ENCODE peak calls at places on chromosome 19, in seven cellular contexts. E, G, F, B, A, M and K are unnamed samples.

GRCh38 chr19:17357724-17358123 is 19.4 kb downstream of the PLVAP start:
- DNase-seq in E (no peak), G (no peak), F (no peak), B (no peak), A (no peak), M (no peak), K (no peak)

GRCh38 chr19:17215125-17215971 is at the start of gene USE1:
- DNase-seq in E (peak; percentile 76), G (peak; percentile 93), F (peak; percentile 93), B (peak; percentile 93), A (peak; percentile 92), M (peak; percentile 93), K (peak; percentile 91)

GRCh38 chr19:55041244-55041626 is 3.2 kb upstream of the GP6 start:
- DNase-seq in E (no peak), G (no peak), F (no peak), B (no peak), A (no peak), M (no peak), K (no peak)

GRCh38 chr19:17751912-17752273 is 616 bp downstream of the FCHO1 start:
- DNase-seq in E (no peak), G (no peak), F (no peak), B (no peak), A (no peak), M (no peak), K (no peak)

GRCh38 chr19:45154064-45154827 is 6.5 kb downstream of the NKPD1 start:
- DNase-seq in E (no peak), G (no peak), F (no peak), B (no peak), A (no peak), M (no peak), K (no peak)

GRCh38 chr19:52541608-52542007 is 14.1 kb downstream of the ZNF808 start:
- DNase-seq in E (no peak), G (no peak), F (no peak), B (no peak), A (no peak), M (no peak), K (no peak)

GRCh38 chr19:27679399-27679798 is 1533.6 kb downstream of the UQCRFS1 start:
- DNase-seq in E (no peak), G (no peak), F (no peak), B (no peak), A (no peak), M (no peak), K (no peak)

GRCh38 chr19:29843180-29844051 is 31.6 kb downstream of the CCNE1 start:
- DNase-seq in E (no peak), G (no peak), F (peak; percentile 25), B (no peak), A (no peak), M (peak; percentile 84), K (no peak)

GRCh38 chr19:46361915-46362314 is 15.0 kb downstream of the PPP5C start:
- DNase-seq in E (no peak), G (no peak), F (no peak), B (no peak), A (no peak), M (no peak), K (no peak)

GRCh38 chr19:29889702-29890101 is 52.3 kb upstream of the URI1 start:
- DNase-seq in E (no peak), G (no peak), F (no peak), B (no peak), A (no peak), M (no peak), K (no peak)

GRCh38 chr19:33831835-33832234 is 35.2 kb downstream of the KCTD15 start:
- DNase-seq in E (no peak), G (no peak), F (no peak), B (no peak), A (no peak), M (no peak), K (no peak)

GRCh38 chr19:3006075-3006767 is 22.9 kb downstream of the TLE2 start:
- DNase-seq in E (no peak), G (peak; percentile 37), F (peak; percentile 35), B (no peak), A (no peak), M (no peak), K (no peak)

GRCh38 chr19:42560731-42561130 is 32.5 kb upstream of the CEACAM1 start:
- DNase-seq in E (no peak), G (no peak), F (no peak), B (no peak), A (no peak), M (no peak), K (no peak)

GRCh38 chr19:27776020-27776419 is 1436.9 kb downstream of the UQCRFS1 start:
- DNase-seq in E (peak; percentile 50), G (no peak), F (no peak), B (no peak), A (no peak), M (no peak), K (no peak)

GRCh38 chr19:55094456-55095259 is 19.0 kb downstream of the EPS8L1 start:
- DNase-seq in E (no peak), G (no peak), F (no peak), B (no peak), A (no peak), M (peak; percentile 71), K (no peak)

GRCh38 chr19:55777528-55777927 is 8.6 kb downstream of the RFPL4AL1 start:
- DNase-seq in E (no peak), G (peak; percentile 23), F (peak; percentile 14), B (no peak), A (no peak), M (no peak), K (no peak)

GRCh38 chr19:33905473-33905936 is 108.8 kb downstream of the KCTD15 start:
- DNase-seq in E (no peak), G (peak; percentile 57), F (peak; percentile 14), B (no peak), A (no peak), M (peak; percentile 72), K (peak; percentile 16)

GRCh38 chr19:3161453-3161852 is 17.1 kb upstream of the S1PR4 start:
- DNase-seq in E (peak; percentile 34), G (no peak), F (no peak), B (no peak), A (no peak), M (no peak), K (no peak)

GRCh38 chr19:18418034-18418724 is 1.0 kb upstream of the SSBP4 start:
- DNase-seq in E (no peak), G (no peak), F (no peak), B (no peak), A (no peak), M (peak; percentile 89), K (no peak)

GRCh38 chr19:35509861-35510625 is 3.4 kb downstream of the DMKN start:
- DNase-seq in E (peak; percentile 99), G (peak; percentile 94), F (peak; percentile 86), B (peak; percentile 90), A (peak; percentile 82), M (peak; percentile 96), K (peak; percentile 84)

GRCh38 chr19:43809762-43810696 is 7.8 kb upstream of the LYPD5 start:
- DNase-seq in E (peak; percentile 46), G (no peak), F (no peak), B (no peak), A (no peak), M (no peak), K (peak; percentile 24)

GRCh38 chr19:46426506-46427162 is 2.1 kb downstream of the PNMA8C start:
- DNase-seq in E (peak; percentile 95), G (peak; percentile 90), F (peak; percentile 46), B (peak; percentile 55), A (no peak), M (peak; percentile 88), K (peak; percentile 51)

DNA sequence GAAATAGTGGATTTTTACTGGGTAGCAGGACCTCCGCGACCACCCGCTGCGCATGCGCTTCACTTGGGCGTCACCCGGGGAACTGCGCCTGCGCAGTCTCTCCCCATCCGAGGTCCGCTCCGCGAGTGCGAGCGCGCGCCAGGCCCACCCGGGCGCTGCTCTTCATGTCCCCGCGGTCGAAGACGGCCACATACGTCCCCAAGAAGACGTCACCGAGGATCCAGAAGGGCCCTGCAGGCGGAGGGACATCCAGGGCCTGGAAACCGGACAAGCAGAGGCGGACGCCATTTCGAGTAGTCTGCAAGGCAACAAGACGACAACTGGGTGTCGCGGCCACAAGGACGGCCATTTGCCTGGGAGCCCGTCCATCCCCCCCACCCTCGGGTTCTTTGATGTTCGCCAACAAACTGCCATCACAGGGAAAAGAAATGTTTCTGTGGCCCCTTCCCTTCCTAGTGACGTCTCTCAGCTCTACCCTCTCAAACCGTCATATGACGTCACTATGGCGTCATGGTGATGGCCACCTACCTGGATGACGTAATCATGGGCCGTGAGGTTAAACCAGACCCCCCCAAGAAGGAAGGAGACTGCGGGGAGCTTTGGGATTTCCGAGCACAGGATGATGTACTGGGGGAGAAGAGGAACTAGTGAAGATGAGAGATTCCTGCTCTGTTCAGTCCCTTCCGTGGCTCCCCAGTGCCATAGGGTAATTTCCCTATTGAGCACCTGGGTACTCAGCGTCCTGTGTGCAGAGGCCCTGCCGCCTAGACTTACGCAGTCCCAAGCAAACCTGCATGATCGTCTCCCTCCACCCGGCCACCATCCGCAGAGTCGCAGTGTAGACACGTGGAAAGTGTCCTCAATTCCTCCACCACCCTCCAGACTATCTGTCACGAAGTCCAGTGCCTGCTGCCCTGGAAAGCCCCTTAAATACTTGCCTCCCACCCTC is 6.7 kb downstream of the NAPSA start:
- DNase-seq in E (no peak), G (peak; percentile 80), F (peak; percentile 64), B (peak; percentile 58), A (peak; percentile 72), M (peak; percentile 92), K (no peak)
- TF ChIP-seq POLR2A in E (no peak), G (peak; percentile 69), F (peak; percentile 45), B (no peak), A (peak; percentile 30), M (peak; percentile 20), K (no peak)

GRCh38 chr19:6724631-6725185 is 4.3 kb upstream of the C3 start:
- DNase-seq in E (no peak), G (no peak), F (no peak), B (no peak), A (no peak), M (no peak), K (no peak)

GRCh38 chr19:6723108-6723618 is 2.7 kb upstream of the C3 start:
- DNase-seq in E (peak; percentile 31), G (peak; percentile 78), F (no peak), B (no peak), A (no peak), M (no peak), K (peak; percentile 57)

GRCh38 chr19:6728346-6728745 is 7.9 kb upstream of the C3 start:
- DNase-seq in E (no peak), G (no peak), F (no peak), B (no peak), A (peak; percentile 42), M (peak; percentile 80), K (no peak)

GRCh38 chr19:6723738-6724137 is 3.3 kb upstream of the C3 start:
- DNase-seq in E (no peak), G (no peak), F (no peak), B (no peak), A (peak; percentile 44), M (no peak), K (no peak)

GRCh38 chr19:6725513-6726231 is 5.2 kb upstream of the C3 start:
- DNase-seq in E (no peak), G (no peak), F (no peak), B (no peak), A (no peak), M (no peak), K (no peak)
- H3K4me1 ChIP-seq in E (peaks cover 58% of the 10 kb centered on the region), G (peaks cover 79% of the 10 kb centered on the region), F (no peaks in the 10 kb centered on the region), B (peaks cover 26% of the 10 kb centered on the region), A (no peaks in the 10 kb centered on the region), M (peaks cover 62% of the 10 kb centered on the region), K (no peaks in the 10 kb centered on the region)

GRCh38 chr19:47446534-47447469 is 24.9 kb downstream of the SLC8A2 start:
- DNase-seq in E (peak; percentile 81), G (no peak), F (peak; percentile 32), B (peak; percentile 27), A (no peak), M (peak; percentile 82), K (no peak)
- H3K27ac ChIP-seq in E (peak overlapping the region; percentile 51), G (no peak overlapping the region), F (no peak overlapping the region), B (no peak overlapping the region), A (no peak overlapping the region), M (no peak overlapping the region), K (no peak overlapping the region)

GRCh38 chr19:14516746-14517438 is 1.3 kb downstream of the DNAJB1 start:
- DNase-seq in E (no peak), G (no peak), F (peak; percentile 29), B (no peak), A (no peak), M (no peak), K (no peak)
- TF ChIP-seq POLR2A in E (no peak), G (no peak), F (no peak), B (no peak), A (no peak), M (no peak), K (no peak)